ENCODE peak calls at places on chromosomes 11 and 22, in six cellular contexts. One of them, this sample, is unnamed.

GRCh38 chr11:103940542-103940941 is 95.9 kb upstream of the DDI1 start:
- DNase-seq in lung: no peak
- DNase-seq in NT2/D1: no peak
- DNase-seq in left ventricle myocardium inferior: no peak
- DNase-seq in HAP-1: no peak
- DNase-seq in psoas muscle: no peak
- DNase-seq in this sample: no peak

GRCh38 chr22:44411226-44412135 is 86.6 kb downstream of the RTL6 start:
- DNase-seq in lung: no peak
- DNase-seq in NT2/D1: no peak
- DNase-seq in left ventricle myocardium inferior: no peak
- DNase-seq in HAP-1: no peak
- DNase-seq in psoas muscle: no peak
- DNase-seq in this sample: no peak

GRCh38 chr11:46339816-46340215 is 7.4 kb upstream of the DGKZ start:
- DNase-seq in lung: no peak
- DNase-seq in NT2/D1: no peak
- DNase-seq in left ventricle myocardium inferior: no peak
- DNase-seq in HAP-1: no peak
- DNase-seq in psoas muscle: no peak
- DNase-seq in this sample: no peak

GRCh38 chr11:995752-996420 is 40.6 kb downstream of the MUC6 start:
- DNase-seq in lung: no peak
- DNase-seq in NT2/D1: no peak
- DNase-seq in left ventricle myocardium inferior: no peak
- DNase-seq in HAP-1: no peak
- DNase-seq in psoas muscle: no peak
- DNase-seq in this sample: no peak

GRCh38 chr11:104663190-104664140 is 234.8 kb downstream of the CASP12 start:
- DNase-seq in lung: no peak
- DNase-seq in NT2/D1: no peak
- DNase-seq in left ventricle myocardium inferior: no peak
- DNase-seq in HAP-1: no peak
- DNase-seq in psoas muscle: no peak
- DNase-seq in this sample: no peak

GRCh38 chr11:66316849-66317251 is at the start of gene CD248:
- DNase-seq in lung: no peak
- DNase-seq in NT2/D1: no peak
- DNase-seq in left ventricle myocardium inferior: peak; percentile 87
- DNase-seq in HAP-1: no peak
- DNase-seq in psoas muscle: peak; percentile 88
- DNase-seq in this sample: no peak

GRCh38 chr11:36619502-36619901 is 21.5 kb upstream of the RAG2 start:
- DNase-seq in lung: no peak
- DNase-seq in NT2/D1: no peak
- DNase-seq in left ventricle myocardium inferior: no peak
- DNase-seq in HAP-1: no peak
- DNase-seq in psoas muscle: no peak
- DNase-seq in this sample: no peak

GRCh38 chr11:104907521-104908185 is 9.4 kb upstream of the CASP12 start:
- DNase-seq in lung: no peak
- DNase-seq in NT2/D1: no peak
- DNase-seq in left ventricle myocardium inferior: no peak
- DNase-seq in HAP-1: no peak
- DNase-seq in psoas muscle: no peak
- DNase-seq in this sample: no peak

GRCh38 chr11:72173291-72173690 is 18.6 kb upstream of the FOLR1 start:
- DNase-seq in lung: no peak
- DNase-seq in NT2/D1: no peak
- DNase-seq in left ventricle myocardium inferior: no peak
- DNase-seq in HAP-1: no peak
- DNase-seq in psoas muscle: no peak
- DNase-seq in this sample: no peak

GRCh38 chr11:129458756-129459535 is 83.3 kb downstream of the BARX2 start:
- DNase-seq in lung: no peak
- DNase-seq in NT2/D1: no peak
- DNase-seq in left ventricle myocardium inferior: no peak
- DNase-seq in HAP-1: no peak
- DNase-seq in psoas muscle: no peak
- DNase-seq in this sample: no peak
- H3K27me3 ChIP-seq in lung: no peaks in the 10 kb centered on the region
- H3K27me3 ChIP-seq in NT2/D1: no peaks in the 10 kb centered on the region
- H3K27me3 ChIP-seq in left ventricle myocardium inferior: peaks cover 22% of the 10 kb centered on the region
- H3K27me3 ChIP-seq in HAP-1: no peaks in the 10 kb centered on the region
- H3K27me3 ChIP-seq in psoas muscle: peaks cover 4% of the 10 kb centered on the region
- H3K27me3 ChIP-seq in this sample: no peaks in the 10 kb centered on the region

DNA sequence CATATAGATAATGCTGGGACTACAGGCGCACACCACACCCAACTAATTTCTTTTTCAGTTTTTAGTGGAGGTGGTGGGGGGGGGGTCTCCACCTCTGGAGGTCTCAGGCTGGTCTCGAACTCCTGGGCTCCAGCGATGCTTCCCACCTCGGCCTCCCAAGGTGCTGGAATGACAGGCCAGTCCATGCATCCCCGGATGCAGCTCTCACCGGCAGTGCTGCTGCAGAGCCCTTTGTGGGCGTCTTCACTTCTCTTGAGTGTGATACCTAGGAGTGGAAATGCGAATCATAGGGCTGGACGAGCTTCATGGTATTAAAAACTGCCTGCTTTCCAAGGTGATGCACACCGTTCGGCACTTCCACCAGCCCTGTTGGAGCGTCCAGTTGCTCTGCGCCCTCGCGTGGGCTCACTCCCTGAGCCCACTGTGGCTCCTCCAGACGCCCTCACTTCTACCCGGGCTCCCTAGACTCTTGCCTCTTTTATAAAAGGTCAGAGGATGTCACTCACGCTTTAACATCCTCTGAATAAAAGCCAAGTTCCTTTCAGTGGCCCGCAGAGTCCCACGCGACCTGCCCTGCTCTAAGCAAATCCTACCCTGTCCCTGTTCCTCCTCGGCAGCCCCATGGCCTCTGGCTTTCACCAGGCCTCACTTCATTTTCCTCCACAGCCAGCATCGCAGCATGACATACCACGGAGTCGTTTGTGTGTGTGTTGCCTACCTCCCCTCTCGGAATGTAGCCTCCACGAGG is 833 bp upstream of the BID start:
- DNase-seq in lung: no peak
- DNase-seq in NT2/D1: no peak
- DNase-seq in left ventricle myocardium inferior: no peak
- DNase-seq in HAP-1: no peak
- DNase-seq in psoas muscle: no peak
- DNase-seq in this sample: no peak
- H3K4me3 ChIP-seq in lung: no peak overlapping the region
- H3K4me3 ChIP-seq in NT2/D1: no peak overlapping the region
- H3K4me3 ChIP-seq in left ventricle myocardium inferior: peak overlapping the region; percentile 88
- H3K4me3 ChIP-seq in HAP-1: peak overlapping the region; percentile 39
- H3K4me3 ChIP-seq in psoas muscle: no peak overlapping the region
- H3K4me3 ChIP-seq in this sample: peak overlapping the region; percentile 54

DNA sequence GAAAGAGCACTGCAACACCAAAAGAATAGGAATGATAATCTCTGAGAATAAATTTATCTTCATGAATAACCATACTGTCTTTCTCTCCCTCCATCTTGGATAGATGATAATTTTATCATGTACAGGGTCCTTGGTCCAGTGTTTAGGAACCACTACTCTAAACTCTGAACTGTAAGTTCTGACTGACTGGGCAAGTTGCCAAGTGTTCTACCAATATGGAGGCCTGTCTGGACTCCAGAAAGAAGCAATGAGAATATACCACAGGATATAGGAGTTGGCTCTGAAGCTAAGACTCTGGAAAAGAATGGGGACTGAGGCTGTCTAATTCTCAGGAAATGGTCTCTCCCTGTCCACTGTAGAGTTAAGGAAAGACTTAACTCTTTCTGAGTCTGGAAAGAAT is 1.5 kb downstream of the FHIP1B start:
- DNase-seq in lung: no peak
- DNase-seq in NT2/D1: no peak
- DNase-seq in left ventricle myocardium inferior: no peak
- DNase-seq in HAP-1: no peak
- DNase-seq in psoas muscle: no peak
- DNase-seq in this sample: no peak
- H3K4me1 ChIP-seq in lung: no peaks in the 10 kb centered on the region
- H3K4me1 ChIP-seq in NT2/D1: peaks cover 4% of the 10 kb centered on the region
- H3K4me1 ChIP-seq in left ventricle myocardium inferior: peaks cover 29% of the 10 kb centered on the region
- H3K4me1 ChIP-seq in HAP-1: peaks cover 8% of the 10 kb centered on the region
- H3K4me1 ChIP-seq in psoas muscle: peaks cover 19% of the 10 kb centered on the region
- H3K4me1 ChIP-seq in this sample: peaks cover 32% of the 10 kb centered on the region

DNA sequence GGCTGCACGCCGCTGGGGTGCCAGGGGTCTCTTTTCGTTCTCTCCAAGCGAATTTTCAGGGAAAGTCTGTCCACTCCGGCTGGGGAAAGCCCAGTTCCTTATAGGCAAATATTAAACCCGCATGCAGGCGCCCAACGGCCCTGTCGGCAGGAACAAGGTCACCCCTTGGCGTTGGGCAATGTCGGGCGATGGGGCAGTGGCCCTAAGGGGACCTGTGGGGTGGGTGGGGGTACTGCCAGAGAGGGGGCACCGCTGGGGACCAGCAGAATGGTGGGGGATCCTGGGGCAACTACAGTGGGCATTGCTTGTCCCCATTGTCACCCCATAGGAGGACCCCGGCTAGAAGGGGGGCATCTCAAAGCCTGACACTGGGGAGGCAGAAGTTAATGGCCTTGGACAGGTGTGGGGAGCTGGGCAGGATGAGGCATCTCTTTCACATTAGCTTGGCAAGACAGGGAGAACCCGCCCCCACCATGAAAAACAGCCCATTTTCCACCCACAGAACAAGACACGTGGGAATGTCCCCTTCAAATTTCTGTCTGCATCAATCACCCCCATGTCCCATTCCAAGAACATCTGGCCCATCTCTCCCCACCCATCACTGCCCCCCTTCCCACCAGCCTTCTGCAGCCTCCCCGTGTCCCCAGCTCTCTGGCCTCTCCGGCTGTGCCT is 5.5 kb upstream of the IGF2 start:
- DNase-seq in lung: no peak
- DNase-seq in NT2/D1: no peak
- DNase-seq in left ventricle myocardium inferior: no peak
- DNase-seq in HAP-1: no peak
- DNase-seq in psoas muscle: no peak
- DNase-seq in this sample: no peak
- H3K27me3 ChIP-seq in lung: peaks cover 48% of the 10 kb centered on the region
- H3K27me3 ChIP-seq in NT2/D1: peaks cover 99% of the 10 kb centered on the region
- H3K27me3 ChIP-seq in left ventricle myocardium inferior: peaks cover 100% of the 10 kb centered on the region
- H3K27me3 ChIP-seq in HAP-1: peaks cover 92% of the 10 kb centered on the region
- H3K27me3 ChIP-seq in psoas muscle: peaks cover 30% of the 10 kb centered on the region
- H3K27me3 ChIP-seq in this sample: peaks cover 4% of the 10 kb centered on the region

DNA sequence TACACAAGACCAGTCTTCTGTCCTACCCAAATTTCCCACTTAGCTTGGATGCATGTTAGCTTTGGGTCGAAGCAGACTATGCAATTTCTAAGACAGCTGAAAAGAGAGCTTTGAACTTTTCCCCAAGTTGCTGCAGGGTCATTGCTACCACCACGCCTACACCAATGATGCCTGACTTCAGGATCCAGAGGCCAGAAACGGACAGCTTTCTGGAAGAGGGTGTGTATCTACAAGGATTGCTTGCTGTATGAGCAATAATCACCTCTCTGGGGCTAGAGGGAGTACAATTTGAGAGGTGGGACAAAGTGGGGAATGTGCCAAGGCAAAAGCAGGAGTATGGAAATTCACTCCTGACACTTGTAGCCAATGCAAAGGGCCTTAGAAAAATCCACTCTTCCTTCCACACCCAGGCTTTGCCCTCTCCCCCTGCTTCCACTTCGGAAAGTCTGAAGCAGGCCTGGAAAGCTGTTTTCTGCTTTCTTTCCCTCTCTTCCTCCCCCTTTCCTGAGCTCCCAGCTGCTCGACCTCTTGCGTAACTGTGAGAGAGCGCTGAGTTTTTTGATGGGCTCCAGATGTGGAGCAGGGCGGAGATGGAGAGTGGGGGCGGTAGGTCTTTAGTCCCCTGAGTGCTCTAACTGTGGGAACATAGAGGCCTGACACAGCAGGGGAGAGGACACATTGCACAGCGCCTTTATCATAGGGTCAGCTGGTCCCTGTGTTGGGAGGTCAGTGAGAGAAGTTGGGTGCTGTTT is 2.1 kb upstream of the PHLDB1 start:
- DNase-seq in lung: peak; percentile 64
- DNase-seq in NT2/D1: no peak
- DNase-seq in left ventricle myocardium inferior: peak; percentile 83
- DNase-seq in HAP-1: no peak
- DNase-seq in psoas muscle: peak; percentile 86
- DNase-seq in this sample: no peak
- H3K4me3 ChIP-seq in lung: no peak overlapping the region
- H3K4me3 ChIP-seq in NT2/D1: no peak overlapping the region
- H3K4me3 ChIP-seq in left ventricle myocardium inferior: peak overlapping the region; percentile 79
- H3K4me3 ChIP-seq in HAP-1: no peak overlapping the region
- H3K4me3 ChIP-seq in psoas muscle: no peak overlapping the region
- H3K4me3 ChIP-seq in this sample: no peak overlapping the region

This sample was measured in naive thymus-derived CD4-positive, alpha-beta T cell.